ENCODE peak calls at places on chromosomes 13 and 19, in nine cellular contexts. One of them, this sample, is unnamed.

GRCh38 chr13:32025730-32026129 is 5.8 kb upstream of the FRY start:
- DNase-seq in CD4-positive, CD25-positive, alpha-beta regulatory T cell: no peak
- DNase-seq in fibroblast of lung: no peak
- DNase-seq in BE2C: no peak
- DNase-seq in tibial nerve: no peak
- DNase-seq in pancreas: no peak
- DNase-seq in heart right ventricle: no peak
- DNase-seq in CD4-positive, alpha-beta memory T cell: no peak
- DNase-seq in thoracic aorta: no peak
- DNase-seq in this sample: no peak

GRCh38 chr13:42279080-42279479 is 7.1 kb downstream of the AKAP11 start:
- DNase-seq in BE2C: no peak
- DNase-seq in fibroblast of lung: no peak
- DNase-seq in thoracic aorta: no peak
- DNase-seq in pancreas: no peak
- DNase-seq in heart right ventricle: no peak
- DNase-seq in CD4-positive, CD25-positive, alpha-beta regulatory T cell: no peak
- DNase-seq in CD4-positive, alpha-beta memory T cell: no peak
- DNase-seq in tibial nerve: no peak
- DNase-seq in this sample: no peak

GRCh38 chr19:38009650-38010229 is 102.7 kb downstream of the SIPA1L3 start:
- DNase-seq in thoracic aorta: no peak
- DNase-seq in pancreas: no peak
- DNase-seq in CD4-positive, CD25-positive, alpha-beta regulatory T cell: no peak
- DNase-seq in BE2C: no peak
- DNase-seq in tibial nerve: no peak
- DNase-seq in fibroblast of lung: no peak
- DNase-seq in CD4-positive, alpha-beta memory T cell: no peak
- DNase-seq in heart right ventricle: no peak
- DNase-seq in this sample: no peak

GRCh38 chr19:50224986-50225747 is 21.7 kb downstream of the MYH14 start:
- DNase-seq in CD4-positive, alpha-beta memory T cell: no peak
- DNase-seq in CD4-positive, CD25-positive, alpha-beta regulatory T cell: no peak
- DNase-seq in heart right ventricle: peak; percentile 33
- DNase-seq in fibroblast of lung: no peak
- DNase-seq in tibial nerve: no peak
- DNase-seq in pancreas: no peak
- DNase-seq in thoracic aorta: no peak
- DNase-seq in BE2C: no peak
- DNase-seq in this sample: no peak

GRCh38 chr19:53824134-53824611 is at the start of gene NLRP12:
- DNase-seq in pancreas: no peak
- DNase-seq in tibial nerve: peak; percentile 39
- DNase-seq in CD4-positive, alpha-beta memory T cell: no peak
- DNase-seq in BE2C: no peak
- DNase-seq in heart right ventricle: no peak
- DNase-seq in CD4-positive, CD25-positive, alpha-beta regulatory T cell: no peak
- DNase-seq in fibroblast of lung: no peak
- DNase-seq in thoracic aorta: no peak
- DNase-seq in this sample: no peak

GRCh38 chr13:71285700-71286099 is 581.3 kb downstream of the DACH1 start:
- DNase-seq in thoracic aorta: no peak
- DNase-seq in CD4-positive, alpha-beta memory T cell: no peak
- DNase-seq in BE2C: peak; percentile 12
- DNase-seq in fibroblast of lung: no peak
- DNase-seq in CD4-positive, CD25-positive, alpha-beta regulatory T cell: no peak
- DNase-seq in pancreas: no peak
- DNase-seq in heart right ventricle: no peak
- DNase-seq in tibial nerve: no peak
- DNase-seq in this sample: no peak

GRCh38 chr19:8028951-8029491 is 23.5 kb upstream of the CCL25 start:
- DNase-seq in fibroblast of lung: no peak
- DNase-seq in CD4-positive, alpha-beta memory T cell: no peak
- DNase-seq in heart right ventricle: no peak
- DNase-seq in thoracic aorta: no peak
- DNase-seq in CD4-positive, CD25-positive, alpha-beta regulatory T cell: no peak
- DNase-seq in BE2C: no peak
- DNase-seq in tibial nerve: no peak
- DNase-seq in pancreas: no peak
- DNase-seq in this sample: peak; percentile 65

GRCh38 chr19:49488046-49488862 is 846 bp downstream of the RPL13A start:
- DNase-seq in pancreas: no peak
- DNase-seq in CD4-positive, alpha-beta memory T cell: peak; percentile 31
- DNase-seq in thoracic aorta: no peak
- DNase-seq in heart right ventricle: no peak
- DNase-seq in BE2C: no peak
- DNase-seq in CD4-positive, CD25-positive, alpha-beta regulatory T cell: no peak
- DNase-seq in fibroblast of lung: no peak
- DNase-seq in tibial nerve: no peak
- DNase-seq in this sample: no peak

GRCh38 chr13:76846363-76846762 is 39.8 kb downstream of the KCTD12 start:
- DNase-seq in CD4-positive, CD25-positive, alpha-beta regulatory T cell: no peak
- DNase-seq in BE2C: no peak
- DNase-seq in pancreas: no peak
- DNase-seq in CD4-positive, alpha-beta memory T cell: no peak
- DNase-seq in fibroblast of lung: no peak
- DNase-seq in heart right ventricle: no peak
- DNase-seq in thoracic aorta: no peak
- DNase-seq in tibial nerve: no peak
- DNase-seq in this sample: no peak

GRCh38 chr19:18473706-18474087 is 35.8 kb upstream of the ISYNA1 start:
- DNase-seq in pancreas: no peak
- DNase-seq in heart right ventricle: no peak
- DNase-seq in thoracic aorta: no peak
- DNase-seq in CD4-positive, CD25-positive, alpha-beta regulatory T cell: no peak
- DNase-seq in CD4-positive, alpha-beta memory T cell: no peak
- DNase-seq in fibroblast of lung: no peak
- DNase-seq in tibial nerve: no peak
- DNase-seq in BE2C: no peak
- DNase-seq in this sample: no peak
- H3K4me1 ChIP-seq in pancreas: no peaks in the 10 kb centered on the region
- H3K4me1 ChIP-seq in heart right ventricle: peaks cover 64% of the 10 kb centered on the region
- H3K4me1 ChIP-seq in thoracic aorta: peaks cover 22% of the 10 kb centered on the region
- H3K4me1 ChIP-seq in CD4-positive, CD25-positive, alpha-beta regulatory T cell: peaks cover 50% of the 10 kb centered on the region
- H3K4me1 ChIP-seq in CD4-positive, alpha-beta memory T cell: peaks cover 76% of the 10 kb centered on the region
- H3K4me1 ChIP-seq in fibroblast of lung: peaks cover 6% of the 10 kb centered on the region
- H3K4me1 ChIP-seq in tibial nerve: no peaks in the 10 kb centered on the region
- H3K4me1 ChIP-seq in BE2C: peaks cover 5% of the 10 kb centered on the region
- H3K4me1 ChIP-seq in this sample: no peaks in the 10 kb centered on the region

GRCh38 chr19:41776700-41777099 is 19.7 kb upstream of the CEACAM3 start:
- DNase-seq in fibroblast of lung: no peak
- DNase-seq in BE2C: no peak
- DNase-seq in thoracic aorta: no peak
- DNase-seq in CD4-positive, alpha-beta memory T cell: no peak
- DNase-seq in tibial nerve: no peak
- DNase-seq in CD4-positive, CD25-positive, alpha-beta regulatory T cell: no peak
- DNase-seq in heart right ventricle: no peak
- DNase-seq in pancreas: no peak
- DNase-seq in this sample: no peak

GRCh38 chr19:41769608-41770007 is 14.3 kb downstream of the CEACAM6 start:
- DNase-seq in fibroblast of lung: no peak
- DNase-seq in BE2C: no peak
- DNase-seq in heart right ventricle: no peak
- DNase-seq in CD4-positive, CD25-positive, alpha-beta regulatory T cell: no peak
- DNase-seq in pancreas: no peak
- DNase-seq in thoracic aorta: no peak
- DNase-seq in CD4-positive, alpha-beta memory T cell: no peak
- DNase-seq in tibial nerve: no peak
- DNase-seq in this sample: no peak

GRCh38 chr19:41771410-41771809 is 16.1 kb downstream of the CEACAM6 start:
- DNase-seq in heart right ventricle: no peak
- DNase-seq in thoracic aorta: no peak
- DNase-seq in pancreas: no peak
- DNase-seq in CD4-positive, alpha-beta memory T cell: no peak
- DNase-seq in BE2C: no peak
- DNase-seq in CD4-positive, CD25-positive, alpha-beta regulatory T cell: no peak
- DNase-seq in tibial nerve: no peak
- DNase-seq in fibroblast of lung: no peak
- DNase-seq in this sample: no peak

GRCh38 chr19:41774515-41774980 is 19.2 kb downstream of the CEACAM6 start:
- DNase-seq in fibroblast of lung: no peak
- DNase-seq in heart right ventricle: no peak
- DNase-seq in thoracic aorta: no peak
- DNase-seq in tibial nerve: no peak
- DNase-seq in CD4-positive, alpha-beta memory T cell: peak; percentile 76
- DNase-seq in CD4-positive, CD25-positive, alpha-beta regulatory T cell: peak; percentile 25
- DNase-seq in BE2C: no peak
- DNase-seq in pancreas: no peak
- DNase-seq in this sample: no peak
- H3K36me3 ChIP-seq in fibroblast of lung: no peaks in the 10 kb centered on the region
- H3K36me3 ChIP-seq in heart right ventricle: no peaks in the 10 kb centered on the region
- H3K36me3 ChIP-seq in thoracic aorta: no peaks in the 10 kb centered on the region
- H3K36me3 ChIP-seq in tibial nerve: no peaks in the 10 kb centered on the region
- H3K36me3 ChIP-seq in CD4-positive, alpha-beta memory T cell: no peaks in the 10 kb centered on the region
- H3K36me3 ChIP-seq in CD4-positive, CD25-positive, alpha-beta regulatory T cell: no peaks in the 10 kb centered on the region
- H3K36me3 ChIP-seq in BE2C: no peaks in the 10 kb centered on the region
- H3K36me3 ChIP-seq in pancreas: no peaks in the 10 kb centered on the region
- H3K36me3 ChIP-seq in this sample: no peaks in the 10 kb centered on the region

GRCh38 chr19:16590876-16591802 is 18.9 kb upstream of the SLC35E1 start:
- DNase-seq in thoracic aorta: no peak
- DNase-seq in BE2C: no peak
- DNase-seq in fibroblast of lung: no peak
- DNase-seq in tibial nerve: no peak
- DNase-seq in pancreas: no peak
- DNase-seq in CD4-positive, alpha-beta memory T cell: no peak
- DNase-seq in heart right ventricle: no peak
- DNase-seq in CD4-positive, CD25-positive, alpha-beta regulatory T cell: no peak
- DNase-seq in this sample: no peak

GRCh38 chr19:16593181-16593580 is 21.0 kb upstream of the SLC35E1 start:
- DNase-seq in pancreas: no peak
- DNase-seq in heart right ventricle: no peak
- DNase-seq in thoracic aorta: no peak
- DNase-seq in CD4-positive, CD25-positive, alpha-beta regulatory T cell: no peak
- DNase-seq in BE2C: no peak
- DNase-seq in fibroblast of lung: no peak
- DNase-seq in CD4-positive, alpha-beta memory T cell: no peak
- DNase-seq in tibial nerve: no peak
- DNase-seq in this sample: no peak

GRCh38 chr19:16594131-16594586 is 21.9 kb upstream of the SLC35E1 start:
- DNase-seq in fibroblast of lung: no peak
- DNase-seq in heart right ventricle: no peak
- DNase-seq in pancreas: no peak
- DNase-seq in thoracic aorta: no peak
- DNase-seq in CD4-positive, CD25-positive, alpha-beta regulatory T cell: peak; percentile 27
- DNase-seq in CD4-positive, alpha-beta memory T cell: peak; percentile 56
- DNase-seq in tibial nerve: no peak
- DNase-seq in BE2C: no peak
- DNase-seq in this sample: no peak

GRCh38 chr19:16589917-16590316 is 17.7 kb upstream of the SLC35E1 start:
- DNase-seq in tibial nerve: no peak
- DNase-seq in fibroblast of lung: no peak
- DNase-seq in pancreas: no peak
- DNase-seq in BE2C: no peak
- DNase-seq in CD4-positive, CD25-positive, alpha-beta regulatory T cell: no peak
- DNase-seq in CD4-positive, alpha-beta memory T cell: no peak
- DNase-seq in thoracic aorta: no peak
- DNase-seq in heart right ventricle: no peak
- DNase-seq in this sample: no peak

DNA sequence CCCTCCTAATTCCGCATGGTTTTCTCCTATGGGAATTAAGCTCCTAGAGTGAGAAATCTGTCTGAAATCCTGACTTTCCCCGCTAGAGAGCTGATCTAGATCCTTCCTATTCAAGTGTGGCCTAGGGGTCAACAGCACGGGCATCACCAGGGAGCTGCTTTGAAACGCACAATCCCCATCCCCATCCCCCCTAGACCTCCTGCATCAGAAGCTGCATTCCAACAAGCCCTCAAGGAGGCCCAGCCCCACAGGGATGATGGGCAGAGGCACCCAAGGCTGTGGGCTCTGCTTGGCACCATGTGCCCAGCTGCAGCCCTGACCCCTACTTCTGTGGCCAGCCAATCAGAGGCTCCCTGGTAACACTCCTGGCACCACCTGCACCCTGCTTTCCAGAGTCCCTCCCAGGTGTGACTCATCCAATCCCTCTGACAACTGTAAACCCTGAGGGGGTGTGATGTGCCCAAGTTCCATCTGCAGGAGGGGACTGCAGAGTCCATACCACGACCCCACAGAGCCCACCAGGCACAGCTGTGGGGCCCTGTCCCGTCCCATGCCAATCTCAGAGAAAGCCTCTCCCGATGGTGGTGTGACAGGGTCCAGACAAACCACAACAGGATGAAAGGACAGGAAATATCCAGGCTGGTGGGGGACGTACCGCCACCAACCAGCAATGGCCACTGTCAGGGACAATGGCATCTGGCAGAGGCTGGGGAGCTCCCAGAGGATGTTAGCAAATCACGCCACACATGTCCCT is 19.8 kb upstream of the SLC35E1 start:
- DNase-seq in fibroblast of lung: no peak
- DNase-seq in tibial nerve: no peak
- DNase-seq in CD4-positive, alpha-beta memory T cell: no peak
- DNase-seq in CD4-positive, CD25-positive, alpha-beta regulatory T cell: no peak
- DNase-seq in BE2C: no peak
- DNase-seq in pancreas: no peak
- DNase-seq in heart right ventricle: no peak
- DNase-seq in thoracic aorta: no peak
- DNase-seq in this sample: no peak
- H3K4me1 ChIP-seq in fibroblast of lung: peaks cover 2% of the 10 kb centered on the region
- H3K4me1 ChIP-seq in tibial nerve: no peaks in the 10 kb centered on the region
- H3K4me1 ChIP-seq in CD4-positive, alpha-beta memory T cell: peaks cover 93% of the 10 kb centered on the region
- H3K4me1 ChIP-seq in CD4-positive, CD25-positive, alpha-beta regulatory T cell: peaks cover 71% of the 10 kb centered on the region
- H3K4me1 ChIP-seq in BE2C: peaks cover 19% of the 10 kb centered on the region
- H3K4me1 ChIP-seq in pancreas: peaks cover 18% of the 10 kb centered on the region
- H3K4me1 ChIP-seq in heart right ventricle: peaks cover 80% of the 10 kb centered on the region
- H3K4me1 ChIP-seq in thoracic aorta: peaks cover 21% of the 10 kb centered on the region
- H3K4me1 ChIP-seq in this sample: peaks cover 35% of the 10 kb centered on the region

GRCh38 chr13:111175948-111176347 is 60.8 kb downstream of the ARHGEF7 start:
- DNase-seq in CD4-positive, alpha-beta memory T cell: no peak
- DNase-seq in thoracic aorta: no peak
- DNase-seq in BE2C: no peak
- DNase-seq in fibroblast of lung: no peak
- DNase-seq in pancreas: no peak
- DNase-seq in CD4-positive, CD25-positive, alpha-beta regulatory T cell: no peak
- DNase-seq in tibial nerve: no peak
- DNase-seq in heart right ventricle: no peak
- DNase-seq in this sample: no peak

GRCh38 chr13:111177803-111178389 is 62.8 kb downstream of the ARHGEF7 start:
- DNase-seq in CD4-positive, alpha-beta memory T cell: no peak
- DNase-seq in thoracic aorta: no peak
- DNase-seq in pancreas: no peak
- DNase-seq in fibroblast of lung: peak; percentile 64
- DNase-seq in CD4-positive, CD25-positive, alpha-beta regulatory T cell: no peak
- DNase-seq in BE2C: no peak
- DNase-seq in tibial nerve: no peak
- DNase-seq in heart right ventricle: no peak
- DNase-seq in this sample: peak; percentile 22

GRCh38 chr13:111178417-111178816 is 63.3 kb downstream of the ARHGEF7 start:
- DNase-seq in CD4-positive, alpha-beta memory T cell: no peak
- DNase-seq in CD4-positive, CD25-positive, alpha-beta regulatory T cell: no peak
- DNase-seq in tibial nerve: no peak
- DNase-seq in thoracic aorta: no peak
- DNase-seq in fibroblast of lung: no peak
- DNase-seq in heart right ventricle: no peak
- DNase-seq in BE2C: no peak
- DNase-seq in pancreas: no peak
- DNase-seq in this sample: no peak

GRCh38 chr13:111176421-111176820 is 61.3 kb downstream of the ARHGEF7 start:
- DNase-seq in CD4-positive, CD25-positive, alpha-beta regulatory T cell: no peak
- DNase-seq in pancreas: no peak
- DNase-seq in heart right ventricle: no peak
- DNase-seq in tibial nerve: no peak
- DNase-seq in thoracic aorta: no peak
- DNase-seq in CD4-positive, alpha-beta memory T cell: no peak
- DNase-seq in fibroblast of lung: no peak
- DNase-seq in BE2C: no peak
- DNase-seq in this sample: no peak

GRCh38 chr13:111177081-111177711 is 62.1 kb downstream of the ARHGEF7 start:
- DNase-seq in fibroblast of lung: peak; percentile 48
- DNase-seq in heart right ventricle: peak; percentile 64
- DNase-seq in CD4-positive, CD25-positive, alpha-beta regulatory T cell: no peak
- DNase-seq in pancreas: no peak
- DNase-seq in CD4-positive, alpha-beta memory T cell: peak; percentile 80
- DNase-seq in thoracic aorta: no peak
- DNase-seq in BE2C: no peak
- DNase-seq in tibial nerve: peak; percentile 22
- DNase-seq in this sample: peak; percentile 19
- H3K36me3 ChIP-seq in fibroblast of lung: peaks cover 1% of the 10 kb centered on the region
- H3K36me3 ChIP-seq in heart right ventricle: peaks cover 12% of the 10 kb centered on the region
- H3K36me3 ChIP-seq in CD4-positive, CD25-positive, alpha-beta regulatory T cell: peaks cover 18% of the 10 kb centered on the region
- H3K36me3 ChIP-seq in pancreas: no peaks in the 10 kb centered on the region
- H3K36me3 ChIP-seq in CD4-positive, alpha-beta memory T cell: no peaks in the 10 kb centered on the region
- H3K36me3 ChIP-seq in thoracic aorta: no peaks in the 10 kb centered on the region
- H3K36me3 ChIP-seq in BE2C: no peaks in the 10 kb centered on the region
- H3K36me3 ChIP-seq in tibial nerve: no peaks in the 10 kb centered on the region
- H3K36me3 ChIP-seq in this sample: no peaks in the 10 kb centered on the region

This sample was measured in cardiac muscle cell.